ENCODE peak calls at places on chromosome 14, in six cellular contexts. One of them, this sample, is unnamed.

GRCh38 chr14:55752580-55753365 is 172.8 kb downstream of the KTN1 start:
- DNase-seq in gastrocnemius medialis: no peak
- DNase-seq in transverse colon: peak
- DNase-seq in heart right ventricle: no peak
- DNase-seq in spleen: no peak
- DNase-seq in GM12865: no peak
- DNase-seq in this sample: peak

GRCh38 chr14:103522649-103523582 is at the start of gene CKB:
- DNase-seq in gastrocnemius medialis: no peak
- DNase-seq in transverse colon: peak
- DNase-seq in heart right ventricle: peak
- DNase-seq in spleen: peak
- DNase-seq in GM12865: peak
- DNase-seq in this sample: peak

GRCh38 chr14:93964820-93965286 is 11.5 kb downstream of the ASB2 start:
- DNase-seq in gastrocnemius medialis: no peak
- DNase-seq in transverse colon: no peak
- DNase-seq in heart right ventricle: no peak
- DNase-seq in spleen: no peak
- DNase-seq in GM12865: no peak
- DNase-seq in this sample: no peak

GRCh38 chr14:99213101-99213500 is 58.9 kb downstream of the BCL11B start:
- DNase-seq in gastrocnemius medialis: no peak
- DNase-seq in transverse colon: no peak
- DNase-seq in heart right ventricle: no peak
- DNase-seq in spleen: peak
- DNase-seq in GM12865: no peak
- DNase-seq in this sample: no peak

GRCh38 chr14:71647086-71647784 is 285.0 kb upstream of the RGS6 start:
- DNase-seq in gastrocnemius medialis: no peak
- DNase-seq in transverse colon: peak
- DNase-seq in heart right ventricle: no peak
- DNase-seq in spleen: no peak
- DNase-seq in GM12865: no peak
- DNase-seq in this sample: no peak

GRCh38 chr14:69693145-69693544 is 73.8 kb upstream of the SRSF5 start:
- DNase-seq in gastrocnemius medialis: no peak
- DNase-seq in transverse colon: peak
- DNase-seq in heart right ventricle: peak
- DNase-seq in spleen: peak
- DNase-seq in GM12865: peak
- DNase-seq in this sample: no peak

GRCh38 chr14:60245316-60246177 is 3.5 kb upstream of the PPM1A start:
- DNase-seq in gastrocnemius medialis: no peak
- DNase-seq in transverse colon: no peak
- DNase-seq in heart right ventricle: no peak
- DNase-seq in spleen: peak
- DNase-seq in GM12865: peak
- DNase-seq in this sample: no peak

GRCh38 chr14:94048676-94049624 is 22.8 kb downstream of the OTUB2 start:
- DNase-seq in gastrocnemius medialis: no peak
- DNase-seq in transverse colon: no peak
- DNase-seq in heart right ventricle: no peak
- DNase-seq in spleen: peak
- DNase-seq in GM12865: no peak
- DNase-seq in this sample: no peak

GRCh38 chr14:63155511-63156189 is 48.6 kb upstream of the RHOJ start:
- DNase-seq in gastrocnemius medialis: no peak
- DNase-seq in transverse colon: no peak
- DNase-seq in heart right ventricle: no peak
- DNase-seq in spleen: no peak
- DNase-seq in GM12865: no peak
- DNase-seq in this sample: peak

GRCh38 chr14:99468081-99468480 is 12.6 kb downstream of the SETD3 start:
- DNase-seq in gastrocnemius medialis: no peak
- DNase-seq in transverse colon: peak
- DNase-seq in heart right ventricle: no peak
- DNase-seq in spleen: no peak
- DNase-seq in GM12865: no peak
- DNase-seq in this sample: no peak

GRCh38 chr14:87824261-87824660 is 168.7 kb downstream of the GALC start:
- DNase-seq in gastrocnemius medialis: no peak
- DNase-seq in transverse colon: no peak
- DNase-seq in heart right ventricle: no peak
- DNase-seq in spleen: no peak
- DNase-seq in GM12865: no peak
- DNase-seq in this sample: no peak

GRCh38 chr14:19947413-19948090 is 16.8 kb downstream of the OR4K1 start:
- DNase-seq in gastrocnemius medialis: no peak
- DNase-seq in transverse colon: no peak
- DNase-seq in heart right ventricle: no peak
- DNase-seq in spleen: no peak
- DNase-seq in GM12865: no peak
- DNase-seq in this sample: no peak

GRCh38 chr14:22544881-22545420 is 44.1 kb downstream of the DAD1 start:
- DNase-seq in gastrocnemius medialis: no peak
- DNase-seq in transverse colon: no peak
- DNase-seq in heart right ventricle: no peak
- DNase-seq in spleen: no peak
- DNase-seq in GM12865: no peak
- DNase-seq in this sample: no peak

GRCh38 chr14:59425322-59425945 is 39.7 kb downstream of the GPR135 start:
- DNase-seq in gastrocnemius medialis: no peak
- DNase-seq in transverse colon: no peak
- DNase-seq in heart right ventricle: no peak
- DNase-seq in spleen: no peak
- DNase-seq in GM12865: no peak
- DNase-seq in this sample: peak

GRCh38 chr14:64185184-64185583 is 109.0 kb downstream of the ESR2 start:
- DNase-seq in gastrocnemius medialis: no peak
- DNase-seq in transverse colon: no peak
- DNase-seq in heart right ventricle: no peak
- DNase-seq in spleen: no peak
- DNase-seq in GM12865: no peak
- DNase-seq in this sample: no peak

GRCh38 chr14:76644875-76645518 is 116.3 kb upstream of the VASH1 start:
- DNase-seq in gastrocnemius medialis: no peak
- DNase-seq in transverse colon: no peak
- DNase-seq in heart right ventricle: peak
- DNase-seq in spleen: no peak
- DNase-seq in GM12865: peak
- DNase-seq in this sample: peak

GRCh38 chr14:21699551-21699950 is 25.9 kb upstream of the OR4E1 start:
- DNase-seq in gastrocnemius medialis: no peak
- DNase-seq in transverse colon: no peak
- DNase-seq in heart right ventricle: no peak
- DNase-seq in spleen: no peak
- DNase-seq in GM12865: no peak
- DNase-seq in this sample: no peak

GRCh38 chr14:104362761-104363605 is 216.6 kb upstream of the C14orf180 start:
- DNase-seq in gastrocnemius medialis: no peak
- DNase-seq in transverse colon: no peak
- DNase-seq in heart right ventricle: no peak
- DNase-seq in spleen: no peak
- DNase-seq in GM12865: no peak
- DNase-seq in this sample: no peak

GRCh38 chr14:67491285-67491684 is 2.8 kb upstream of the TMEM229B start:
- DNase-seq in gastrocnemius medialis: no peak
- DNase-seq in transverse colon: no peak
- DNase-seq in heart right ventricle: no peak
- DNase-seq in spleen: no peak
- DNase-seq in GM12865: no peak
- DNase-seq in this sample: no peak

GRCh38 chr14:93956082-93956481 is 20.3 kb downstream of the ASB2 start:
- DNase-seq in gastrocnemius medialis: no peak
- DNase-seq in transverse colon: no peak
- DNase-seq in heart right ventricle: no peak
- DNase-seq in spleen: no peak
- DNase-seq in GM12865: no peak
- DNase-seq in this sample: no peak

GRCh38 chr14:44966601-44967336 is 4.8 kb downstream of the TOGARAM1 start:
- DNase-seq in gastrocnemius medialis: no peak
- DNase-seq in transverse colon: no peak
- DNase-seq in heart right ventricle: no peak
- DNase-seq in spleen: no peak
- DNase-seq in GM12865: peak
- DNase-seq in this sample: peak

GRCh38 chr14:85273099-85273677 is 256.8 kb upstream of the FLRT2 start:
- DNase-seq in gastrocnemius medialis: no peak
- DNase-seq in transverse colon: no peak
- DNase-seq in heart right ventricle: no peak
- DNase-seq in spleen: no peak
- DNase-seq in GM12865: no peak
- DNase-seq in this sample: peak

GRCh38 chr14:31047503-31047902 is 21.3 kb upstream of the STRN3 start:
- DNase-seq in gastrocnemius medialis: no peak
- DNase-seq in transverse colon: no peak
- DNase-seq in heart right ventricle: no peak
- DNase-seq in spleen: no peak
- DNase-seq in GM12865: no peak
- DNase-seq in this sample: no peak
- H3K4me3 ChIP-seq in gastrocnemius medialis: no peak
- H3K4me3 ChIP-seq in transverse colon: no peak
- H3K4me3 ChIP-seq in heart right ventricle: no peak
- H3K4me3 ChIP-seq in spleen: no peak
- H3K4me3 ChIP-seq in GM12865: no peak
- H3K4me3 ChIP-seq in this sample: no peak

GRCh38 chr14:89388853-89389252 is 28.2 kb downstream of the FOXN3 start:
- DNase-seq in gastrocnemius medialis: no peak
- DNase-seq in transverse colon: no peak
- DNase-seq in heart right ventricle: no peak
- DNase-seq in spleen: no peak
- DNase-seq in GM12865: no peak
- DNase-seq in this sample: peak
- TF ChIP-seq CTCF in gastrocnemius medialis: no peak
- TF ChIP-seq CTCF in transverse colon: no peak
- TF ChIP-seq CTCF in heart right ventricle: peak
- TF ChIP-seq CTCF in spleen: no peak
- TF ChIP-seq CTCF in GM12865: no peak
- TF ChIP-seq CTCF in this sample: peak

DNA sequence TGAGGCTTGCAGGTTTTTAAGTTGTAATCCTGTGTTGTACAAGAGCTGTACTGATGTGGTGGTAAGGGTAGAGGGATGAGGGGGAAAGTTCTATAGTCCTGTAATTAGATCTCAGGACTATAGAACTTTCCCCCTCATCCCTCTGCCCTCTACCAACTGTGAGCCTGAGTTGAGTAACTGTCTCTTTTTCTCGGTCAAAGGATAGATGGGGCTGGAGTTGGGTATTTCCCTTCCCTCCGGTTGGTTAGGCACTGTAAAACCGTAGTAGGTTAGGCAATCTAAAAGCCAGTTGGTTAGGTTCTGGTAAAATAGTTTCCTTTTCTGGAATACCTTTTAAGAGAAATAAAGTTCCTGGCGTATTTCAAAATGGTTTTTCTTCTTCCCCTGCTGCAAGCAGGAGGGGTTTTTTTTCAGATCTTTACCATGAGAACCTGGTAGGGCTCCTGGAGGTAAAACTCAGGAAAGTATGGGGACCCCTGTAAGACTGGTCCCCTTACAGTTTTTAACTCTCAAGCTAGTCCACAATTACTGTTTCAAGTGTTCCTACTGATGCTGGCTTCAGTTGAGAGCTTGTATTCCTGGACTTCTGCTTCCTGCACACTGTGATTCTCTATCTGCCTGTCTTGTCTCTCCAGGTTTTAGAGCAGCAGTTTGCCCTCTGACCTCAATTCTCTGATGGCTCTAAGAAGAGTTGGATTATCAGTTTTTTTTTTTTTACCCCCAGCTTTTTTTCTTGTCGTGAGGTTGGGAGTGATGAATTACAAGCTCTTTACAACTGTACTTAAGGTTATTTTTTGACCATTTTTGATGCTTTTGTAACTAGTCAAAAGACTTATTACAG is 58.7 kb downstream of the FUT8 start:
- DNase-seq in gastrocnemius medialis: no peak
- DNase-seq in transverse colon: no peak
- DNase-seq in heart right ventricle: no peak
- DNase-seq in spleen: no peak
- DNase-seq in GM12865: peak
- DNase-seq in this sample: no peak
- H3K4me3 ChIP-seq in gastrocnemius medialis: no peak
- H3K4me3 ChIP-seq in transverse colon: no peak
- H3K4me3 ChIP-seq in heart right ventricle: no peak
- H3K4me3 ChIP-seq in spleen: no peak
- H3K4me3 ChIP-seq in GM12865: peak
- H3K4me3 ChIP-seq in this sample: no peak

GRCh38 chr14:100730530-100730929 is 3.8 kb downstream of the DLK1 start:
- DNase-seq in gastrocnemius medialis: no peak
- DNase-seq in transverse colon: no peak
- DNase-seq in heart right ventricle: no peak
- DNase-seq in spleen: peak
- DNase-seq in GM12865: no peak
- DNase-seq in this sample: no peak
- TF ChIP-seq CTCF in gastrocnemius medialis: no peak
- TF ChIP-seq CTCF in transverse colon: no peak
- TF ChIP-seq CTCF in heart right ventricle: no peak
- TF ChIP-seq CTCF in spleen: no peak
- TF ChIP-seq CTCF in GM12865: no peak
- TF ChIP-seq CTCF in this sample: no peak

GRCh38 chr14:90810808-90811207 is 5.4 kb downstream of the TTC7B start:
- DNase-seq in gastrocnemius medialis: no peak
- DNase-seq in transverse colon: no peak
- DNase-seq in heart right ventricle: no peak
- DNase-seq in spleen: no peak
- DNase-seq in GM12865: no peak
- DNase-seq in this sample: no peak
- H3K4me3 ChIP-seq in gastrocnemius medialis: no peak
- H3K4me3 ChIP-seq in transverse colon: no peak
- H3K4me3 ChIP-seq in heart right ventricle: no peak
- H3K4me3 ChIP-seq in spleen: no peak
- H3K4me3 ChIP-seq in GM12865: no peak
- H3K4me3 ChIP-seq in this sample: no peak

GRCh38 chr14:81613341-81614045 is 79.8 kb upstream of the SEL1L start:
- DNase-seq in gastrocnemius medialis: no peak
- DNase-seq in transverse colon: no peak
- DNase-seq in heart right ventricle: no peak
- DNase-seq in spleen: no peak
- DNase-seq in GM12865: no peak
- DNase-seq in this sample: no peak

GRCh38 chr14:81618695-81619094 is 85.0 kb upstream of the SEL1L start:
- DNase-seq in gastrocnemius medialis: no peak
- DNase-seq in transverse colon: no peak
- DNase-seq in heart right ventricle: no peak
- DNase-seq in spleen: no peak
- DNase-seq in GM12865: no peak
- DNase-seq in this sample: no peak
- TF ChIP-seq CTCF in gastrocnemius medialis: no peak
- TF ChIP-seq CTCF in transverse colon: no peak
- TF ChIP-seq CTCF in heart right ventricle: no peak
- TF ChIP-seq CTCF in spleen: no peak
- TF ChIP-seq CTCF in GM12865: no peak
- TF ChIP-seq CTCF in this sample: no peak

GRCh38 chr14:32932921-32933622 is 5.6 kb upstream of the NPAS3 start:
- DNase-seq in gastrocnemius medialis: no peak
- DNase-seq in transverse colon: no peak
- DNase-seq in heart right ventricle: peak
- DNase-seq in spleen: peak
- DNase-seq in GM12865: no peak
- DNase-seq in this sample: no peak
- H3K4me3 ChIP-seq in gastrocnemius medialis: peak
- H3K4me3 ChIP-seq in transverse colon: peak
- H3K4me3 ChIP-seq in heart right ventricle: peak
- H3K4me3 ChIP-seq in spleen: peak
- H3K4me3 ChIP-seq in GM12865: no peak
- H3K4me3 ChIP-seq in this sample: no peak

GRCh38 chr14:52650774-52651173 is 44.6 kb downstream of the ERO1A start:
- DNase-seq in gastrocnemius medialis: no peak
- DNase-seq in transverse colon: no peak
- DNase-seq in heart right ventricle: no peak
- DNase-seq in spleen: no peak
- DNase-seq in GM12865: no peak
- DNase-seq in this sample: no peak
- TF ChIP-seq CTCF in gastrocnemius medialis: no peak
- TF ChIP-seq CTCF in transverse colon: no peak
- TF ChIP-seq CTCF in heart right ventricle: no peak
- TF ChIP-seq CTCF in spleen: no peak
- TF ChIP-seq CTCF in GM12865: no peak
- TF ChIP-seq CTCF in this sample: no peak